ENCODE peak calls at places on chromosomes 2 and 18, in five cellular contexts. O, V, N, P and E are unnamed samples.

GRCh38 chr2:150907466-150907865 is 354.2 kb downstream of the RBM43 start:
- DNase-seq in V (no peak), P (no peak), N (no peak), O (no peak), E (no peak)

GRCh38 chr18:47983946-47984345 is 53.5 kb upstream of the SMAD2 start:
- DNase-seq in V (no peak), O (no peak), N (no peak), P (no peak), E (no peak)

GRCh38 chr2:38377501-38378258 is 607 bp upstream of the ATL2 start:
- DNase-seq in P (no peak), N (no peak), V (no peak), O (peak), E (no peak)

GRCh38 chr2:118089015-118089800 is 937 bp downstream of the INSIG2 start:
- DNase-seq in V (no peak), N (peak), O (peak), P (peak), E (peak)

GRCh38 chr2:168119519-168120141 is 127.8 kb downstream of the STK39 start:
- DNase-seq in O (peak), V (peak), N (no peak), P (peak), E (no peak)

GRCh38 chr2:229376866-229377265 is 105.8 kb upstream of the PID1 start:
- DNase-seq in P (no peak), O (no peak), V (no peak), N (no peak), E (no peak)

GRCh38 chr2:7972670-7973069 is 709.2 kb upstream of the ID2 start:
- DNase-seq in P (no peak), O (no peak), N (no peak), V (no peak), E (no peak)

GRCh38 chr2:196263181-196263747 is 91.9 kb upstream of the STK17B start:
- DNase-seq in P (no peak), O (no peak), V (no peak), N (peak), E (no peak)

GRCh38 chr2:147197754-147198153 is 647.1 kb upstream of the ACVR2A start:
- DNase-seq in O (no peak), P (no peak), N (no peak), V (no peak), E (no peak)

GRCh38 chr2:62857139-62857931 is 151.8 kb downstream of the EHBP1 start:
- DNase-seq in N (no peak), V (no peak), O (no peak), P (no peak), E (no peak)

GRCh38 chr2:50385361-50385760 is 646.6 kb downstream of the NRXN1 start:
- DNase-seq in N (no peak), V (no peak), P (no peak), O (no peak), E (no peak)

GRCh38 chr2:171531291-171531690 is 9.0 kb downstream of the CYBRD1 start:
- DNase-seq in O (no peak), N (no peak), V (no peak), P (no peak), E (no peak)

GRCh38 chr2:156199588-156199987 is 132.9 kb downstream of the NR4A2 start:
- DNase-seq in O (no peak), V (no peak), P (no peak), N (no peak), E (no peak)

GRCh38 chr18:44899832-44900231 is 219.1 kb downstream of the SETBP1 start:
- DNase-seq in N (no peak), O (no peak), P (no peak), V (no peak), E (no peak)

GRCh38 chr2:95311821-95312542 is 14.8 kb downstream of the KCNIP3 start:
- DNase-seq in P (no peak), N (no peak), V (no peak), O (no peak), E (no peak)

GRCh38 chr18:14933049-14933851 is 185.3 kb downstream of the ANKRD30B start:
- DNase-seq in V (no peak), O (no peak), P (no peak), N (peak), E (no peak)

GRCh38 chr2:286774-287392 is 1.0 kb downstream of the ALKAL2 start:
- DNase-seq in O (no peak), V (no peak), N (no peak), P (no peak), E (no peak)

GRCh38 chr18:44579028-44579692 is 101.5 kb upstream of the SETBP1 start:
- DNase-seq in V (no peak), N (no peak), O (peak), P (no peak), E (no peak)

GRCh38 chr2:145824384-145824783 is 1304.5 kb upstream of the ZEB2 start:
- DNase-seq in O (no peak), P (no peak), N (no peak), V (no peak), E (no peak)

GRCh38 chr18:3855961-3856360 is 406.0 kb downstream of the TGIF1 start:
- DNase-seq in N (no peak), P (no peak), O (no peak), V (no peak), E (no peak)

GRCh38 chr18:33924576-33924975 is 300.1 kb downstream of the NOL4 start:
- DNase-seq in O (no peak), P (no peak), N (no peak), V (no peak), E (no peak)

GRCh38 chr2:84493494-84493893 is 22.8 kb upstream of the DNAH6 start:
- DNase-seq in N (no peak), O (no peak), P (no peak), V (no peak), E (no peak)

GRCh38 chr2:78262713-78263375 is 740.7 kb upstream of the LRRTM4 start:
- DNase-seq in N (no peak), O (no peak), P (no peak), V (no peak), E (no peak)

GRCh38 chr2:63301481-63301880 is 250.9 kb downstream of the OTX1 start:
- DNase-seq in P (no peak), O (no peak), V (no peak), N (no peak), E (no peak)

GRCh38 chr2:144596074-144596871 is 76.4 kb upstream of the ZEB2 start:
- DNase-seq in V (no peak), P (peak), N (no peak), O (peak), E (no peak)

GRCh38 chr2:137992039-137992646 is 27.9 kb downstream of the HNMT start:
- DNase-seq in P (no peak), O (no peak), V (no peak), N (no peak), E (no peak)

GRCh38 chr18:23155537-23155936 is 20.3 kb downstream of the CABLES1 start:
- DNase-seq in O (no peak), N (no peak), V (no peak), P (no peak), E (no peak)

GRCh38 chr2:18402-19271 is 27.7 kb downstream of the FAM110C start:
- DNase-seq in P (no peak), N (no peak), V (no peak), O (no peak), E (no peak)

GRCh38 chr18:50559750-50560680 is at the start of gene MAPK4:
- DNase-seq in P (peak), V (no peak), N (peak), O (no peak), E (peak)

GRCh38 chr2:3345621-3346020 is 32.0 kb downstream of the EIPR1 start:
- DNase-seq in O (no peak), N (no peak), V (no peak), P (no peak), E (no peak)

DNA sequence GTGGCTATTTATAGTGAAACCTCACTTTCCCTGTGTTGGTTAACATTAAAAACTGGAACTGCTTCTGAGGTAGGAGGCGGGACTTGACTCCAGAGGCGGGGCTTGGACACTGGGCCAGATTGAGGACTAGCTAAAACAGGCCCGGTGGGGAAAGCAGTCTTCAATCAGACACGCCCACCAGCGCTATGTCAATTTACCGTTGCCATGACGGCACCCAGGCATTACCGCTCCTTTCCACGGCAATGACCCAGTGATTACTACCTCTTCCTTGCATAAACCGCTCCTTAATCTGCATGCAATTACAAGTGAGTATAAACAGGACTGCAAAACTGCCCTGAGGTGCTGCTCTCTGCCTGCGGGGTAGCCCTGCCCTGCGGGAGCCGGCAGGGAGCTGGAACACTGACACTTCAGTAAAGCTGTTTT is 35.3 kb downstream of the LRRFIP1 start:
- DNase-seq in O (peak), P (peak), V (peak), N (peak), E (peak)
- TF ChIP-seq POLR2AphosphoS5 in O (no peak), P (peak), V (no peak), N (peak), E (peak)

DNA sequence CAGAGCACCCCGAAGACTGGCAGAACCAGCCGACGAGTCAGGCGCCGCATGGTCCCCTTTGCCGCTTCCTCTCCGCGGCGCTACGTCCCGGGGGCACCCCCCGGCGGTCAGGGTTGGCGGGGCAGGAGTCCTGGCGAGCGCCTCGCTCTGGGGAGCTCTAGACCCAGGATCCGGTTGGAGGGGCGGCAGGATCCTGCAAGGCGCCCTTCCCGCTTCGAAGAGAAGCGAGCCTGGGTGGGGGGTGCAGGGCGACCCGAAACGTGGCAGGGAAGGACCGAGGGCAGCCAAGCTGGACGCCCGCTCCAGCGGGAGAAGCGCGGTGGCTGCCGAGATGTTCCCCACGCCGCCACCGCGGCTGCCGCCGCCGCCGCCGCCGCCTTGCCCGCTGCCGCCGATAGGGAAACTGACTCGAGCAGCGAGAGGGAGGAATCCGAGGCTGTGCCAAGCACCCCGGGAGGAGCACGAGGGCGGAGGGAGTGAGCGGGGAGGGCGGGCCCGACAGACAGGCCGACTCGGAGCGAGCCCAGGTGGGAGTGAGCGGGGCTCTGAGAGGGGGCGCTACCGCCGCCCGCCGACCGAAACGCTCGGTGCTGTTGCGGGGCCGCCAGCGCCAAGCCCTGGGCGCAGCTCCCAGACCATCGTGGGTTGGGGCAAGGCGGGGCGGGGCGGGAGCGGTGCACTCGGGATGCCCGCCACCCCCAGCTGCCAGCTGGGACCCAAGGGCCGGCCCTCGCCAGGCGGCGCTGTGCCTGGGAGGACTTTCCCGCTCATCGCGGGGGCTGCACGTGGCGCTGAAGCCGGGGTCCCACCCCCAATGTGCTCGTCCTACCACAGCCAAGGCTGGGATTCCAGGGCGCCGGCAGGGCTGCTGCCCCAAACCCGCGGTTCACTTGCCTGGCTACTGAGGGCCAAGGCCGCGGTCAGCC is at the start of gene GALNT14:
- DNase-seq in O (no peak), N (peak), P (peak), V (no peak), E (peak)
- TF ChIP-seq POLR2AphosphoS5 in O (no peak), N (no peak), P (no peak), V (no peak), E (no peak)

GRCh38 chr2:169509230-169509917 is at the start of gene KLHL41:
- DNase-seq in O (no peak), N (no peak), P (no peak), V (no peak), E (no peak)
- TF ChIP-seq POLR2AphosphoS5 in O (no peak), N (no peak), P (no peak), V (no peak), E (no peak)

GRCh38 chr2:64943387-64944150 is 45.6 kb upstream of the SLC1A4 start:
- DNase-seq in P (peak), V (no peak), N (no peak), O (peak), E (peak)
- TF ChIP-seq POLR2AphosphoS5 in P (peak), V (no peak), N (no peak), O (no peak), E (no peak)

GRCh38 chr2:173590278-173590811 is 235.7 kb downstream of the CDCA7 start:
- DNase-seq in N (no peak), V (peak), O (peak), P (no peak), E (peak)
- TF ChIP-seq POLR2AphosphoS5 in N (no peak), V (peak), O (no peak), P (no peak), E (no peak)

DNA sequence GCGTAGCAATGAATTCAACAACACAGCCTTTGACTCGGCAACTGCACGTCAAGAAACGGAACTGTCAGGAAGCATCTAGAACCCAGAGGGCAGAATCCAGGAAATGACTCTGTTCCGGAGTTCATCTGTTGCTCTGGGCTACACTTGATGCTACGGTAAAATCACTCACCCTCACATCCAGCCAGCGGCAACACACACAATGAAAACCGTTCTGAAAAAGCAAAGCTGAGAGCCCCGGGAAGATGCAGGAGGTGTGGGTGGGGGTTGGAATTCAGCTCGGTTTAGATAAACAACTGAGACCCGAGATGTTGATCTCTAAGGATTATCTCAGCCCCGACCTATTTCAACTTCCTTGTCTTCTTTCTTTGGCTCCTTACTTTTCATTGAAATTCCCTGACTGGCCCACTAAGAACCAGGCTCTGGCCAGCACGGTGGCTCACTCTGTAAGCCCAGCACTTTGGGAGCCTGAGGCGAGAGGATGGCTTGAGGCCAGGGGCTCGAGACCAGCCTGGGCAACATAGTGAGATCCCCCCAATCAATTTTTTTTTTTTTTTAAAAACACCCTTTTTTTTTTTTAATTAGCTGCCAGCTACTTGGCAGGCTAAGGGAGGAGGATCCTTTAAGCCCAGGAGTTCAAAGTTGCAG is 13.3 kb upstream of the RAB17 start:
- DNase-seq in P (no peak), V (no peak), N (peak), O (peak), E (no peak)
- TF ChIP-seq POLR2AphosphoS5 in P (peak), V (no peak), N (peak), O (no peak), E (peak)

GRCh38 chr2:219243291-219243761 is 1.9 kb downstream of the GLB1L start:
- DNase-seq in O (no peak), V (no peak), N (peak), P (no peak), E (no peak)
- TF ChIP-seq POLR2AphosphoS5 in O (no peak), V (no peak), N (peak), P (no peak), E (no peak)

GRCh38 chr2:60549250-60550150 is 4.0 kb downstream of the BCL11A start:
- DNase-seq in P (peak), N (peak), O (no peak), V (no peak), E (no peak)
- TF ChIP-seq POLR2AphosphoS5 in P (peak), N (peak), O (no peak), V (no peak), E (no peak)

DNA sequence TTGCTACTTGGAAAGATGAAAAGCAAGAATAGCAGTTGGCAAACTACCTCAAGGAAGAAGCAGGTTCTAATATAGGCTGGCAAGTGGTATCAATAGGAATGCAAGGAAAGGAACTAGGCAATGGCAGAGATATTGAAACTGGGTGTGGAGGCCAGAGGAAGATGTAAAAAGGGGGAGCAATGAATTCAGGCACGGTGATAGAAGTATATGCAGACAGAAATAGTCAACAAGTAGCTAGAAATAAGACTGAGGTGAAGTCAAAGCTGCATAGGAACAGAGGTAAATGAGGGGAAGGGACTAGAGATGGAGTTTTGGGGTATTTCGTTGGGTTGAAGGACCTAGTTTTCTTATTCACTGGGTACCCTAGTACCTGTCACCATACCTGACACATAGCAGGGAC is 4.1 kb downstream of the PCBP1 start:
- DNase-seq in P (no peak), N (no peak), V (no peak), O (no peak), E (no peak)
- TF ChIP-seq POLR2AphosphoS5 in P (no peak), N (no peak), V (no peak), O (no peak), E (no peak)

GRCh38 chr2:37201208-37201607 is 4.9 kb downstream of the CEBPZOS start:
- DNase-seq in P (no peak), O (no peak), N (no peak), V (no peak), E (no peak)
- TF ChIP-seq POLR2AphosphoS5 in P (no peak), O (no peak), N (no peak), V (no peak), E (no peak)